ENCODE peak calls at places on chromosome 13, in ten cellular contexts. One of them, this sample, is unnamed.
A peak's percentile ranks its signal among the peaks of the same experiment; 100 is the strongest.

GRCh38 chr13:36297259-36297599 is 385 bp downstream of the CCDC169 start:
- DNase-seq in stomach: no peak
- DNase-seq in upper lobe of right lung: no peak
- DNase-seq in esophagus muscularis mucosa: no peak
- DNase-seq in breast epithelium: no peak
- DNase-seq in cardiac muscle cell: peak; percentile 45
- DNase-seq in suprapubic skin: no peak
- DNase-seq in psoas muscle: no peak
- DNase-seq in hepatocyte: no peak
- DNase-seq in osteoblast: peak; percentile 39
- DNase-seq in this sample: no peak

GRCh38 chr13:20424959-20425358 is 100.7 kb downstream of the CRYL1 start:
- DNase-seq in stomach: no peak
- DNase-seq in upper lobe of right lung: no peak
- DNase-seq in esophagus muscularis mucosa: no peak
- DNase-seq in breast epithelium: no peak
- DNase-seq in cardiac muscle cell: peak; percentile 70
- DNase-seq in suprapubic skin: no peak
- DNase-seq in psoas muscle: no peak
- DNase-seq in hepatocyte: no peak
- DNase-seq in osteoblast: peak; percentile 27
- DNase-seq in this sample: no peak

GRCh38 chr13:113588394-113589111 is 4.0 kb downstream of the TFDP1 start:
- DNase-seq in stomach: peak; percentile 4
- DNase-seq in upper lobe of right lung: peak; percentile 3
- DNase-seq in esophagus muscularis mucosa: peak; percentile 68
- DNase-seq in breast epithelium: peak; percentile 17
- DNase-seq in cardiac muscle cell: no peak
- DNase-seq in suprapubic skin: peak; percentile 16
- DNase-seq in psoas muscle: no peak
- DNase-seq in hepatocyte: no peak
- DNase-seq in osteoblast: peak; percentile 66
- DNase-seq in this sample: no peak

GRCh38 chr13:62910541-62910940 is 1494.9 kb upstream of the PCDH20 start:
- DNase-seq in stomach: no peak
- DNase-seq in upper lobe of right lung: no peak
- DNase-seq in esophagus muscularis mucosa: no peak
- DNase-seq in breast epithelium: no peak
- DNase-seq in cardiac muscle cell: no peak
- DNase-seq in suprapubic skin: no peak
- DNase-seq in psoas muscle: no peak
- DNase-seq in hepatocyte: no peak
- DNase-seq in osteoblast: no peak
- DNase-seq in this sample: no peak

GRCh38 chr13:45316210-45316799 is 24.7 kb downstream of the TPT1 start:
- DNase-seq in stomach: no peak
- DNase-seq in upper lobe of right lung: no peak
- DNase-seq in esophagus muscularis mucosa: no peak
- DNase-seq in breast epithelium: no peak
- DNase-seq in cardiac muscle cell: no peak
- DNase-seq in suprapubic skin: no peak
- DNase-seq in psoas muscle: no peak
- DNase-seq in hepatocyte: no peak
- DNase-seq in osteoblast: no peak
- DNase-seq in this sample: no peak

GRCh38 chr13:23617551-23618014 is 47.4 kb downstream of the TNFRSF19 start:
- DNase-seq in stomach: no peak
- DNase-seq in upper lobe of right lung: no peak
- DNase-seq in esophagus muscularis mucosa: no peak
- DNase-seq in breast epithelium: no peak
- DNase-seq in cardiac muscle cell: peak; percentile 82
- DNase-seq in suprapubic skin: no peak
- DNase-seq in psoas muscle: no peak
- DNase-seq in hepatocyte: no peak
- DNase-seq in osteoblast: no peak
- DNase-seq in this sample: no peak

GRCh38 chr13:93169980-93170379 is 56.6 kb upstream of the GPC6 start:
- DNase-seq in stomach: no peak
- DNase-seq in upper lobe of right lung: no peak
- DNase-seq in esophagus muscularis mucosa: no peak
- DNase-seq in breast epithelium: no peak
- DNase-seq in cardiac muscle cell: peak; percentile 53
- DNase-seq in suprapubic skin: no peak
- DNase-seq in psoas muscle: no peak
- DNase-seq in hepatocyte: peak; percentile 37
- DNase-seq in osteoblast: peak; percentile 75
- DNase-seq in this sample: no peak

GRCh38 chr13:90545070-90545840 is 802.2 kb upstream of the MIR17HG start:
- DNase-seq in stomach: no peak
- DNase-seq in upper lobe of right lung: no peak
- DNase-seq in esophagus muscularis mucosa: no peak
- DNase-seq in breast epithelium: no peak
- DNase-seq in cardiac muscle cell: peak; percentile 14
- DNase-seq in suprapubic skin: no peak
- DNase-seq in psoas muscle: no peak
- DNase-seq in hepatocyte: no peak
- DNase-seq in osteoblast: no peak
- DNase-seq in this sample: peak; percentile 19

GRCh38 chr13:76019421-76020044 is 383.4 kb downstream of the LMO7 start:
- DNase-seq in stomach: no peak
- DNase-seq in upper lobe of right lung: peak; percentile 51
- DNase-seq in esophagus muscularis mucosa: no peak
- DNase-seq in breast epithelium: no peak
- DNase-seq in cardiac muscle cell: no peak
- DNase-seq in suprapubic skin: no peak
- DNase-seq in psoas muscle: no peak
- DNase-seq in hepatocyte: peak; percentile 44
- DNase-seq in osteoblast: no peak
- DNase-seq in this sample: no peak

GRCh38 chr13:95338905-95339304 is 37.7 kb upstream of the ABCC4 start:
- DNase-seq in stomach: no peak
- DNase-seq in upper lobe of right lung: no peak
- DNase-seq in esophagus muscularis mucosa: no peak
- DNase-seq in breast epithelium: no peak
- DNase-seq in cardiac muscle cell: no peak
- DNase-seq in suprapubic skin: no peak
- DNase-seq in psoas muscle: no peak
- DNase-seq in hepatocyte: no peak
- DNase-seq in osteoblast: no peak
- DNase-seq in this sample: no peak

GRCh38 chr13:111184685-111185401 is 69.7 kb downstream of the ARHGEF7 start:
- DNase-seq in stomach: no peak
- DNase-seq in upper lobe of right lung: no peak
- DNase-seq in esophagus muscularis mucosa: no peak
- DNase-seq in breast epithelium: no peak
- DNase-seq in cardiac muscle cell: peak; percentile 22
- DNase-seq in suprapubic skin: no peak
- DNase-seq in psoas muscle: no peak
- DNase-seq in hepatocyte: no peak
- DNase-seq in osteoblast: peak; percentile 82
- DNase-seq in this sample: no peak

GRCh38 chr13:48158290-48158689 is 63.4 kb upstream of the MED4 start:
- DNase-seq in stomach: no peak
- DNase-seq in upper lobe of right lung: no peak
- DNase-seq in esophagus muscularis mucosa: no peak
- DNase-seq in breast epithelium: no peak
- DNase-seq in cardiac muscle cell: no peak
- DNase-seq in suprapubic skin: no peak
- DNase-seq in psoas muscle: no peak
- DNase-seq in hepatocyte: no peak
- DNase-seq in osteoblast: no peak
- DNase-seq in this sample: no peak

DNA sequence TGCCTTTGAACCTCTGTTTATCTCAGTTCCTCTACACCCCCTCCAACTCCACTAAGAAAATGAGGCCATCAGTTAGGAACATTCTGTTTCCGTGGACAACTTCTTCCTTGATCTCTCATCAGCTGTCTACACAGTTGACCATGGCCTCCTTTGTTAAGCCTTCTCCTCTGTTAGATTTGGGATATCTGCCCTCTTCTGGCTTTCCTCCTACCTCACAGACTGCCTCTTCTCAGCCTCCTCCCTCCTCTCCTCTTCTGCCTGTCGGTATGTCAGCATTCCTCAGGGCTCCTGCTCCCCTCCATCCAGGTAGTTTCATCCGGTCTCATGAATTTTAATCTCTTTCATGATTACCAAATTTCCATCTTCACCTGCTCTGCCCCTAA is 454.9 kb downstream of the FOXO1 start:
- DNase-seq in stomach: no peak
- DNase-seq in upper lobe of right lung: no peak
- DNase-seq in esophagus muscularis mucosa: no peak
- DNase-seq in breast epithelium: no peak
- DNase-seq in cardiac muscle cell: no peak
- DNase-seq in suprapubic skin: no peak
- DNase-seq in psoas muscle: no peak
- DNase-seq in hepatocyte: no peak
- DNase-seq in osteoblast: no peak
- DNase-seq in this sample: no peak
- TF ChIP-seq CTCF in stomach: no peak
- TF ChIP-seq CTCF in upper lobe of right lung: no peak
- TF ChIP-seq CTCF in esophagus muscularis mucosa: no peak
- TF ChIP-seq CTCF in breast epithelium: no peak
- TF ChIP-seq CTCF in cardiac muscle cell: no peak
- TF ChIP-seq CTCF in suprapubic skin: no peak
- TF ChIP-seq CTCF in psoas muscle: no peak
- TF ChIP-seq CTCF in hepatocyte: no peak
- TF ChIP-seq CTCF in osteoblast: peak; percentile 5
- TF ChIP-seq CTCF in this sample: no peak

GRCh38 chr13:40595693-40596092 is 70.7 kb downstream of the FOXO1 start:
- DNase-seq in stomach: no peak
- DNase-seq in upper lobe of right lung: no peak
- DNase-seq in esophagus muscularis mucosa: no peak
- DNase-seq in breast epithelium: no peak
- DNase-seq in cardiac muscle cell: no peak
- DNase-seq in suprapubic skin: no peak
- DNase-seq in psoas muscle: no peak
- DNase-seq in hepatocyte: peak; percentile 13
- DNase-seq in osteoblast: peak; percentile 29
- DNase-seq in this sample: no peak

GRCh38 chr13:40599146-40599545 is 67.3 kb downstream of the FOXO1 start:
- DNase-seq in stomach: no peak
- DNase-seq in upper lobe of right lung: no peak
- DNase-seq in esophagus muscularis mucosa: no peak
- DNase-seq in breast epithelium: no peak
- DNase-seq in cardiac muscle cell: no peak
- DNase-seq in suprapubic skin: no peak
- DNase-seq in psoas muscle: no peak
- DNase-seq in hepatocyte: no peak
- DNase-seq in osteoblast: no peak
- DNase-seq in this sample: no peak

GRCh38 chr13:40597735-40598365 is 68.6 kb downstream of the FOXO1 start:
- DNase-seq in stomach: peak; percentile 45
- DNase-seq in upper lobe of right lung: peak; percentile 72
- DNase-seq in esophagus muscularis mucosa: peak; percentile 29
- DNase-seq in breast epithelium: no peak
- DNase-seq in cardiac muscle cell: no peak
- DNase-seq in suprapubic skin: no peak
- DNase-seq in psoas muscle: no peak
- DNase-seq in hepatocyte: no peak
- DNase-seq in osteoblast: peak; percentile 32
- DNase-seq in this sample: peak; percentile 31

GRCh38 chr13:40598599-40598998 is 67.8 kb downstream of the FOXO1 start:
- DNase-seq in stomach: no peak
- DNase-seq in upper lobe of right lung: no peak
- DNase-seq in esophagus muscularis mucosa: peak; percentile 42
- DNase-seq in breast epithelium: no peak
- DNase-seq in cardiac muscle cell: no peak
- DNase-seq in suprapubic skin: no peak
- DNase-seq in psoas muscle: peak; percentile 75
- DNase-seq in hepatocyte: no peak
- DNase-seq in osteoblast: no peak
- DNase-seq in this sample: no peak

GRCh38 chr13:40596484-40596883 is 70.0 kb downstream of the FOXO1 start:
- DNase-seq in stomach: no peak
- DNase-seq in upper lobe of right lung: no peak
- DNase-seq in esophagus muscularis mucosa: peak; percentile 81
- DNase-seq in breast epithelium: no peak
- DNase-seq in cardiac muscle cell: no peak
- DNase-seq in suprapubic skin: no peak
- DNase-seq in psoas muscle: no peak
- DNase-seq in hepatocyte: no peak
- DNase-seq in osteoblast: no peak
- DNase-seq in this sample: no peak
- H3K4me1 ChIP-seq in stomach: peaks cover 8% of the 10 kb centered on the region
- H3K4me1 ChIP-seq in upper lobe of right lung: peaks cover 25% of the 10 kb centered on the region
- H3K4me1 ChIP-seq in esophagus muscularis mucosa: peaks cover 92% of the 10 kb centered on the region
- H3K4me1 ChIP-seq in breast epithelium: peaks cover 6% of the 10 kb centered on the region
- H3K4me1 ChIP-seq in cardiac muscle cell: no peaks in the 10 kb centered on the region
- H3K4me1 ChIP-seq in suprapubic skin: peaks cover 30% of the 10 kb centered on the region
- H3K4me1 ChIP-seq in psoas muscle: peaks cover 93% of the 10 kb centered on the region
- H3K4me1 ChIP-seq in hepatocyte: peaks cover 10% of the 10 kb centered on the region
- H3K4me1 ChIP-seq in osteoblast: no peaks in the 10 kb centered on the region
- H3K4me1 ChIP-seq in this sample: peaks cover 13% of the 10 kb centered on the region

DNA sequence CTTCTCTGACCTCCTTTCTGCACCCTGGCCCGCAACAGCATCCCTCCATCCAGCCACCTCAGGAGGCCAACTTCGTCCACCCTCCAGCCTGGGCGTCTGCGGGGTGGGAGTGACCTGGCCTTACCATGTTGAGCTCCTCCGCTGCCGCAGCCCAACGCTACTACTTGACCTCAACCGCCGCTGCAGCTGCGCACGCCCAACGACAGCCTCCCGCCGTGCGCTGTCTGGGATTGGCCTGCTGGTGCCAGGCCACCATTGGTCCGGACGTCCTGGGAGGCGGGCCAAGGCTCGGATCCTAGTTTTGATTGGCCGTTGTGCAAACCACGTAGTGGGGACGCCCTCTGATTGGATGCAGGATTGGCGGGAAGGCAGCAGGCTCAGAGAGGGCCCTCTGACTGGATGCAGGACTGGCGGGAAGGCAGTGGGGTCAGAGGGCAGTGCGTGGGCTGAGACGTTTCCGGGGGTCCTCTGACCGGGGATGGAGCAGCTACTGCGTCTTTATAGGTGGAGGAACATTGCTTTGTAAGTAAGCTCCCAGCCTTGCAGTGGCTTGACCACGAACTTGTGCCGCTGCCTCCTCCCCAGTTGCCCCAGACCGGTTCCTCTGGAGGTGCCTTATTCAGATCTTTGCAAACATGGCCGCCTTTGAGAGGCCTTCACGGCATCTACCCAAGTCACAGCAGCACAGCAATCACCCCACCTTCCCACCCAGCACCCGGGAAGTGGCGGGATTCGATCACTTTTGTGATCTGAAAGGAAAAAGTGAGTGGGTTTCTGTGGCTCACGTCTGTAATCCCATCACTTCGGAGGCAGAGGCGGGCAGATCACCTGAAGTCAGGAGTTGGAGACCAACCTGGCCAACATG is at the start of gene TUBA3C:
- DNase-seq in stomach: peak; percentile 17
- DNase-seq in upper lobe of right lung: no peak
- DNase-seq in esophagus muscularis mucosa: peak; percentile 79
- DNase-seq in breast epithelium: no peak
- DNase-seq in cardiac muscle cell: no peak
- DNase-seq in suprapubic skin: peak; percentile 72
- DNase-seq in psoas muscle: no peak
- DNase-seq in hepatocyte: no peak
- DNase-seq in osteoblast: no peak
- DNase-seq in this sample: no peak
- H3K9me3 ChIP-seq in stomach: peaks cover 31% of the 10 kb centered on the region
- H3K9me3 ChIP-seq in upper lobe of right lung: no peaks in the 10 kb centered on the region
- H3K9me3 ChIP-seq in esophagus muscularis mucosa: no peaks in the 10 kb centered on the region
- H3K9me3 ChIP-seq in breast epithelium: no peaks in the 10 kb centered on the region
- H3K9me3 ChIP-seq in cardiac muscle cell: no peaks in the 10 kb centered on the region
- H3K9me3 ChIP-seq in suprapubic skin: peaks cover 9% of the 10 kb centered on the region
- H3K9me3 ChIP-seq in psoas muscle: no peaks in the 10 kb centered on the region
- H3K9me3 ChIP-seq in hepatocyte: no peaks in the 10 kb centered on the region
- H3K9me3 ChIP-seq in osteoblast: no peaks in the 10 kb centered on the region
- H3K9me3 ChIP-seq in this sample: no peaks in the 10 kb centered on the region

GRCh38 chr13:84648069-84648640 is 765.9 kb upstream of the SLITRK1 start:
- DNase-seq in stomach: no peak
- DNase-seq in upper lobe of right lung: no peak
- DNase-seq in esophagus muscularis mucosa: no peak
- DNase-seq in breast epithelium: no peak
- DNase-seq in cardiac muscle cell: peak; percentile 8
- DNase-seq in suprapubic skin: no peak
- DNase-seq in psoas muscle: no peak
- DNase-seq in hepatocyte: no peak
- DNase-seq in osteoblast: no peak
- DNase-seq in this sample: no peak
- TF ChIP-seq CTCF in stomach: no peak
- TF ChIP-seq CTCF in upper lobe of right lung: no peak
- TF ChIP-seq CTCF in esophagus muscularis mucosa: no peak
- TF ChIP-seq CTCF in breast epithelium: no peak
- TF ChIP-seq CTCF in cardiac muscle cell: peak; percentile 23
- TF ChIP-seq CTCF in suprapubic skin: no peak
- TF ChIP-seq CTCF in psoas muscle: no peak
- TF ChIP-seq CTCF in hepatocyte: peak; percentile 36
- TF ChIP-seq CTCF in osteoblast: peak; percentile 26
- TF ChIP-seq CTCF in this sample: no peak

This sample was measured in pancreas.